ENCODE peak calls at places on chromosomes 11 and 22, in nine cellular contexts. C, Y, Q, F, M, P, B, I and T are unnamed samples.

GRCh38 chr11:108571001-108571400 is 22.6 kb downstream of the EXPH5 start:
- DNase-seq in C (no peak), Y (no peak), Q (peak; percentile 93), F (no peak), M (no peak), P (no peak), B (no peak), I (no peak), T (no peak)

GRCh38 chr11:13152736-13153541 is 124.7 kb upstream of the BMAL1 start:
- DNase-seq in C (no peak), Y (no peak), Q (peak; percentile 64), F (peak; percentile 52), M (peak; percentile 57), P (peak; percentile 31), B (no peak), I (peak; percentile 12), T (no peak)

GRCh38 chr11:27619039-27619438 is 81.2 kb downstream of the BDNF start:
- DNase-seq in C (no peak), Y (no peak), Q (no peak), F (peak; percentile 13), M (no peak), P (no peak), B (no peak), I (no peak), T (no peak)

GRCh38 chr11:46898396-46899095 is 19.8 kb downstream of the LRP4 start:
- DNase-seq in C (no peak), Y (no peak), Q (peak; percentile 80), F (no peak), M (no peak), P (no peak), B (no peak), I (no peak), T (no peak)

GRCh38 chr22:20956258-20957117 is 10.6 kb upstream of the AIFM3 start:
- DNase-seq in C (no peak), Y (peak; percentile 86), Q (peak; percentile 86), F (peak; percentile 51), M (peak; percentile 22), P (no peak), B (no peak), I (peak; percentile 9), T (no peak)

GRCh38 chr11:33742249-33742851 is 6.1 kb upstream of the CD59 start:
- DNase-seq in C (no peak), Y (no peak), Q (peak; percentile 48), F (peak; percentile 55), M (peak; percentile 68), P (peak; percentile 42), B (no peak), I (no peak), T (no peak)

GRCh38 chr22:19629720-19630419 is 84.4 kb upstream of the SEPTIN5 start:
- DNase-seq in C (peak; percentile 78), Y (peak; percentile 83), Q (peak; percentile 82), F (peak; percentile 66), M (peak; percentile 82), P (peak; percentile 86), B (peak; percentile 63), I (peak; percentile 69), T (peak; percentile 66)

GRCh38 chr11:69636512-69636866 is 4.5 kb upstream of the CCND1 start:
- DNase-seq in C (peak; percentile 84), Y (peak; percentile 79), Q (peak; percentile 79), F (peak; percentile 87), M (peak; percentile 92), P (no peak), B (peak; percentile 54), I (peak; percentile 89), T (peak; percentile 82)

GRCh38 chr11:129728571-129728970 is 87.1 kb upstream of the TMEM45B start:
- DNase-seq in C (no peak), Y (no peak), Q (peak; percentile 64), F (no peak), M (no peak), P (no peak), B (no peak), I (no peak), T (no peak)

GRCh38 chr11:129733384-129733783 is 82.3 kb upstream of the TMEM45B start:
- DNase-seq in C (no peak), Y (no peak), Q (no peak), F (no peak), M (no peak), P (no peak), B (no peak), I (no peak), T (no peak)

GRCh38 chr11:129731316-129731715 is 84.3 kb upstream of the TMEM45B start:
- DNase-seq in C (peak; percentile 35), Y (no peak), Q (peak; percentile 85), F (no peak), M (no peak), P (no peak), B (no peak), I (no peak), T (no peak)

GRCh38 chr11:129732926-129733325 is 82.7 kb upstream of the TMEM45B start:
- DNase-seq in C (no peak), Y (no peak), Q (peak; percentile 29), F (no peak), M (no peak), P (no peak), B (no peak), I (no peak), T (no peak)

DNA sequence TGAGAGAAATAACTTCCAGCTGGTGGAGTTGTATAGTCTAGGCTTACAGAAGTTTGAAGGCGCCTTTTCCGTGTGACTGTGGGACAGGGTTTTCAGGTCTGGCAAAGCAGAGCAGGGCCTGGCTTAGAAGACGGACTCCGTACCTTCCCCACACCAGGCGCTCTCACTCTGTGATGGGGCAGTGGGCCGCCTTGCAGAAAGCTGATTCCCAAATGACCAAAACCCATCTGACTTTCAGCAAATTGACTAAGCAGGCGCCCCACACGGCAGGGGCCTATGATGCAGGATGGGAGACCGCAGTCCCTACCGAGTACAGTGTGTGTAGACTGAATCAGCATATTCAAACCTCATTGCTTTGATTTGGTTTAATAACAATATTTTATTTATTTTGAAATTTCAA is 85.8 kb upstream of the TMEM45B start:
- DNase-seq in C (no peak), Y (no peak), Q (no peak), F (no peak), M (no peak), P (no peak), B (no peak), I (no peak), T (no peak)
- TF ChIP-seq CTCF in C (no peak), Y (no peak), Q (no peak), F (no peak), M (no peak), P (no peak), B (no peak), I (no peak), T (no peak)

GRCh38 chr11:43278302-43278956 is 33.4 kb upstream of the API5 start:
- DNase-seq in C (no peak), Y (peak; percentile 60), Q (peak; percentile 39), F (peak; percentile 18), M (peak; percentile 52), P (peak; percentile 26), B (no peak), I (peak; percentile 9), T (no peak)
- TF ChIP-seq CTCF in C (peak; percentile 27), Y (peak; percentile 54), Q (peak; percentile 31), F (peak; percentile 31), M (peak; percentile 45), P (peak; percentile 30), B (peak; percentile 49), I (peak; percentile 44), T (peak; percentile 23)

GRCh38 chr11:95522871-95523270 is 266.7 kb downstream of the FAM76B start:
- DNase-seq in C (no peak), Y (no peak), Q (peak; percentile 97), F (peak; percentile 81), M (no peak), P (no peak), B (no peak), I (no peak), T (no peak)

GRCh38 chr11:95520765-95521542 is 268.6 kb downstream of the FAM76B start:
- DNase-seq in C (peak; percentile 22), Y (no peak), Q (peak; percentile 99), F (peak; percentile 78), M (peak; percentile 32), P (no peak), B (no peak), I (no peak), T (no peak)

GRCh38 chr11:95521862-95522261 is 267.7 kb downstream of the FAM76B start:
- DNase-seq in C (no peak), Y (no peak), Q (no peak), F (no peak), M (no peak), P (no peak), B (no peak), I (no peak), T (no peak)

GRCh38 chr11:95519912-95520311 is 269.7 kb downstream of the FAM76B start:
- DNase-seq in C (no peak), Y (no peak), Q (no peak), F (no peak), M (no peak), P (no peak), B (no peak), I (no peak), T (no peak)

DNA sequence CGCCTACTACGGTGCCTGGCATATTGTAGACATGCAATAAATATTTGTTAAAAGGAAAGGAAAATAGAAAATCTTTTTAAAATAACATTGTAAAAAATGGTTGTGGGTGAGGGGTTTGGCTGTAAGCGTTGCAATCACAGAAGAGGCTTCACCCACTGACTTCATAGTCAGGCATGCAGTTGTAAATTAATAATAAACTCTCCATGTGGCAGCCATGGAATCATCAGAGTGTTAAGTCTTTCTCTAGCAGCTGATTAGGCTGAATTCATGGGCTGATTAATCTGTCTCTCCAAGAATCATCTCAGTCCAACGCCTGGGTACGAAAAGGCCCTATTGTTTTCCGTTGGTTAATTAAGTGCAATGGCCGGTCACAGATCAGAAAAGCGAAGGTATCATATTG is 269.2 kb downstream of the FAM76B start:
- DNase-seq in C (no peak), Y (no peak), Q (no peak), F (no peak), M (no peak), P (no peak), B (no peak), I (no peak), T (no peak)
- TF ChIP-seq CTCF in C (no peak), Y (no peak), Q (no peak), F (no peak), M (no peak), P (no peak), B (no peak), I (no peak), T (no peak)

GRCh38 chr11:116169776-116170175 is 603.0 kb downstream of the BUD13 start:
- DNase-seq in C (no peak), Y (no peak), Q (no peak), F (no peak), M (no peak), P (no peak), B (no peak), I (no peak), T (no peak)

GRCh38 chr11:116171271-116172140 is 601.3 kb downstream of the BUD13 start:
- DNase-seq in C (no peak), Y (no peak), Q (no peak), F (no peak), M (no peak), P (no peak), B (no peak), I (no peak), T (no peak)

GRCh38 chr11:116172156-116172555 is 600.6 kb downstream of the BUD13 start:
- DNase-seq in C (no peak), Y (no peak), Q (no peak), F (no peak), M (no peak), P (no peak), B (no peak), I (no peak), T (no peak)

GRCh38 chr11:116168459-116168787 is 604.4 kb downstream of the BUD13 start:
- DNase-seq in C (no peak), Y (no peak), Q (no peak), F (no peak), M (no peak), P (no peak), B (no peak), I (no peak), T (no peak)

DNA sequence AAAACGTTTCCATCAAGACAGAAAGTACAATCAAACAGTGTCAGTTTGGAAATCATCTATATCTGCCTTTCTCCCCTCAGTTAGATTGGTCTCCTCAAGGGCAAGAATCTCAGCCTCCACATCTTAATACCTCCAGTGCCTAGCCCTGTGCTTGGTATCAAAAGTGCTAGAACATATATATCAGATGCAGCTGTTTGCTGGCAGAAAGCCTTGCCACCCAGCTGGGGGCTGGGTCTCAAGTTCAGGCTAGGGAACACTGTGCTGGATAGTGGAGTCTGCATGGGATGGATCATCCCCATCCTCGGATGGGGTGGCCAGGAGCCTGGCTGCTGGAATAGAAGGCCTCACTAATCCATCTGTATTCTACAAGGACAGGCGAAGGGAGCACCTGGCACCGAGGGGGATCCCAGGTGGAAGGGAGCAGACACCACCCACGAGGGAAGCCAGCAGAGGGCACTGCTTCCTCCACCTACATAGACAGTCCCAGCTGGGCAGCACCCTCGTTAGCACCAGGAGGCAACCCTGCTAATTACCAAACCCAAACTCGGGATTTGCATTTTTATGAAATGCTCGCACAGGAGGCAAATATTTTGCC is 602.2 kb downstream of the BUD13 start:
- DNase-seq in C (no peak), Y (peak; percentile 42), Q (no peak), F (no peak), M (no peak), P (peak; percentile 12), B (no peak), I (no peak), T (no peak)
- TF ChIP-seq CTCF in C (no peak), Y (peak; percentile 59), Q (no peak), F (no peak), M (no peak), P (peak; percentile 37), B (no peak), I (peak; percentile 8), T (no peak)